ENCODE peak calls at places on chromosomes 3 and 15, in six cellular contexts. B is endothelial cell of umbilical vein, A is GM12891, T is IMR-90, D is HepG2, K is gastrocnemius medialis. H is an unnamed sample.

GRCh38 chr3:146246493-146246892 is 4.4 kb downstream of the PLSCR4 start:
- DNase-seq in B (peak), A (no peak), T (no peak), D (no peak), K (no peak), H (no peak)

GRCh38 chr3:152969557-152970300 is 134.8 kb downstream of the P2RY1 start:
- DNase-seq in B (no peak), A (no peak), T (no peak), D (peak), K (no peak), H (peak)

GRCh38 chr15:98123297-98123696 is 162.8 kb downstream of the ARRDC4 start:
- DNase-seq in B (no peak), A (no peak), T (no peak), D (no peak), K (no peak), H (no peak)

GRCh38 chr3:170049146-170050000 is 11.6 kb downstream of the GPR160 start:
- DNase-seq in B (peak), A (no peak), T (peak), D (no peak), K (no peak), H (peak)

GRCh38 chr3:29281265-29282228 is 676 bp downstream of the RBMS3 start:
- DNase-seq in B (peak), A (no peak), T (peak), D (no peak), K (no peak), H (no peak)

GRCh38 chr3:112333386-112334334 is 704 bp downstream of the CD200 start:
- DNase-seq in B (peak), A (no peak), T (no peak), D (no peak), K (no peak), H (no peak)

GRCh38 chr3:37217098-37217849 is 42.9 kb upstream of the LRRFIP2 start:
- DNase-seq in B (no peak), A (no peak), T (no peak), D (peak), K (no peak), H (no peak)

GRCh38 chr3:46369675-46370132 is 1.0 kb upstream of the CCR5 start:
- DNase-seq in B (no peak), A (no peak), T (no peak), D (no peak), K (no peak), H (no peak)

GRCh38 chr3:11514191-11514770 is 129.4 kb downstream of the VGLL4 start:
- DNase-seq in B (peak), A (no peak), T (peak), D (peak), K (peak), H (peak)

GRCh38 chr3:16024548-16024947 is 149.9 kb upstream of the GALNT15 start:
- DNase-seq in B (no peak), A (no peak), T (no peak), D (no peak), K (peak), H (no peak)

GRCh38 chr15:65083262-65083701 is 6.7 kb downstream of the KBTBD13 start:
- DNase-seq in B (no peak), A (no peak), T (peak), D (no peak), K (no peak), H (no peak)

DNA sequence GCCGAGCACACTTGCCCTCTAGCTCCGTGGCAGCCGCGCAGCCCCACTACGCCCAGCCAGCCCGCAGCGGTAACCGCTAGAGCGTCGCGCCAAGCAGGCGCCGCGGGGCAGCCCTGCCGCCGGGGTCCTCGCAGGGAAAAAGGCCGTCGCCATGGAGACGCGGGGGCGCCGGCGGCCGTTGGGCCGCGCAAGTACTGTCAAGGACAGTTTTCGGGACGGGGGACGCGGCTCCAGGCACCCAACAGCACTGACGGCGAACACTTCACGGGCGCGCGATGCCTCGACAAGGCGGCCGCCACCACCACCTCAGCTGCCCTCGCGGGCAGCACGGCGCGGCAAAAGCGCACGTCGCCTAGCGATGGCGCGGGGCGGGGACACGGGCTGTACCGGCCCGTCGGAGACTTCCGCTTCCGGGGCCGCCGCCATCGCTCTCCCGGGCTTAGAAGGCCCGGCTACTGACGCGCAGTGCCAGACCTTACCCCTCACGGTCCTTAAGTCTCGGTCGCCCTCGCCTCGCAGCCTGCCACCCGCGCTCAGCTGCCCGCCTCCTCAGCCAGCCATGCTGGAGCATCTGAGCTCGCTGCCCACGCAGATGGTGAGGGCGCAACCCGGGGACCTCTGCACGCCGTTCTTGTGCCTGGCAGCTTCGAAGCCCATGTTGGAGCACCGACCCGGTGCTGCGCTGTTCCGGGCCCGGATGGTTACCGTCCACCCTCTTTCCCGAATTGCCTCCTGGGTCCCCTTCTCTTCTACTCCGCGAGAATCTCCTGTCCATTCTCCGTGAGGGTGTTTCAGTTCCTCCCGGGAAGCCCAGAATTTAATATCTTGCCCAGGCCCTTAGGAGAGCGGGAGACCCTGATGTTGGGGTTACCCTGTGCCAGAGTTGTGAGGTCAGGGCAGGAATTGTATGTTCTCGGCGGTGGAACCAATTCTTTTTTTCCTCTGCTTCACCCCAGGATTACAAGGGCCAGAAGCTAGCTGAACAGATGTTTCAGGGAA is at the start of the genes GLT8D1 and SPCS1:
- DNase-seq in B (peak), A (peak), T (peak), D (peak), K (peak), H (peak)
- TF ChIP-seq POLR2A in B (peak), A (peak), T (peak), D (peak), K (peak), H (peak)

DNA sequence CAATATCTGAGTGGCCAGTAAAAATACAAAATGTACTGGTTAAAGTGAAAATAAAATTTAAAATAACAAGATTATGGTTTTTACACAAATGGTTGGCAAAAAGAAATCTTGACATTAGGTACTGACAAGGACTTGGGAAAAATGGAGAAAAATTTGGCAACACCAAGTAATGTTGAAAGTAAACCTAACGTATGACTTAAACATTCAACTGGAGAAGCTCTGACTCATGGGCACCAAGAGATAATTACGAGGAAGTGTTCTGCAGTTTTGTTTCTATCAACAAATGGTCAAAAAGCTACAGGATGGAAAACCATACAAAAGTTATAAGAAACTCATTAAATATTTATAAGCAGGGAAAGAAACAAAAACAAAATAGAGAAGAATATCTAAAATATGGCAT is 177.7 kb downstream of the ZNF385D start:
- DNase-seq in B (no peak), A (no peak), T (peak), D (no peak), K (no peak), H (no peak)
- TF ChIP-seq POLR2A in B (no peak), A (no peak), T (no peak), D (no peak), K (no peak), H (no peak)

GRCh38 chr3:138174421-138175122 is at the start of gene DBR1:
- DNase-seq in B (peak), A (peak), T (peak), D (peak), K (peak), H (peak)
- TF ChIP-seq POLR2A in B (peak), A (peak), T (peak), D (peak), K (peak), H (peak)

GRCh38 chr15:44811347-44811746 is 75.0 kb downstream of the TRIM69 start:
- DNase-seq in B (no peak), A (no peak), T (no peak), D (peak), K (no peak), H (no peak)
- TF ChIP-seq POLR2A in B (no peak), A (no peak), T (no peak), D (no peak), K (no peak), H (no peak)

DNA sequence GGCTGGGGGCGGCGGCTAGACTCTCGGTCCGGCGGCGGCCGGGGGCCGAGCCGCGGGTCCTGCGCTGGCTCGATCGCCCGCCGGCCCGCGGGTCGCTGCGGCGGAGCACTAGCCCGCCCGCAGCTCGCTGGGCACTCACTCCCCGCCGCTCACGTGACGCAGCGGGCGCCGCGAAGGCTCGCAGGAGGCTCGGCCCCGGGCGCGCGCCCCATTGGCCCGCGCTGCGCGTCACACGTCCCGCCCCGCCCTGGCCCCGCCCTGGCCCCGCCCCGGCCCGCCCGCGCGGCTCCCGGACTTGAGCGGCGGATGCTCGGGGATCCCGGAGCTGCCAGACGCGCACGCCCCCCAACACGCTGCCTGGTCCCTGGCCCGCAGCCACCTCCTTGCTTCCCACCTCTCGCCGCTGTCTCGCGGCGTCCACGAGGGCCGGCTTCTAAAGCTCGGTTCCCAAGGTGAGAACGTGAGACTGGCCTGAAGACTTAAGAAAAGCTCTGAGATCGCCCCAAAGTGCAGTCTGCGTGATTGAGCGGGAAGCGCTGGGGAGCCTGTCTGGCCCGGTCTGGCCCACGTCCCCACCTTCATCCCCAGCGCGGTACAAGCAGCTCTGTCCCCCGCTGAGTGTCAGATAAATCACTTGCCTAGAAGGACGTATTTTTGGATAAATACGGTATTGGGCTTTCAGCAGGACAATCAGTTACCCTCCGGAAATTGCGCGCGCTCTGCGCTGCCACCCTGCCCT is at the start of gene KLF15:
- DNase-seq in B (peak), A (peak), T (peak), D (peak), K (peak), H (peak)
- TF ChIP-seq POLR2A in B (no peak), A (no peak), T (no peak), D (no peak), K (peak), H (no peak)

GRCh38 chr3:177177670-177178295 is 19.5 kb downstream of the TBL1XR1 start:
- DNase-seq in B (no peak), A (no peak), T (no peak), D (no peak), K (no peak), H (no peak)
- TF ChIP-seq POLR2A in B (no peak), A (no peak), T (no peak), D (no peak), K (no peak), H (no peak)